ENCODE peak calls at places on chromosomes 16 and 17, in seven cellular contexts. One of them, this sample, is unnamed.

GRCh38 chr16:67551972-67552371 is 10.4 kb upstream of the CTCF start:
- DNase-seq in Caki2: no peak
- DNase-seq in C1 segment of cervical spinal cord: no peak
- DNase-seq in tibial artery: no peak
- DNase-seq in HEK293T: no peak
- DNase-seq in PC-9: no peak
- DNase-seq in AG08396: no peak
- DNase-seq in this sample: no peak

GRCh38 chr16:16154292-16154951 is 68.9 kb downstream of the ABCC6 start:
- DNase-seq in C1 segment of cervical spinal cord: no peak
- DNase-seq in Caki2: no peak
- DNase-seq in PC-9: no peak
- DNase-seq in tibial artery: no peak
- DNase-seq in AG08396: no peak
- DNase-seq in HEK293T: no peak
- DNase-seq in this sample: no peak

GRCh38 chr17:19867094-19867653 is 562 bp downstream of the ULK2 start:
- DNase-seq in tibial artery: peak
- DNase-seq in AG08396: peak
- DNase-seq in PC-9: no peak
- DNase-seq in C1 segment of cervical spinal cord: no peak
- DNase-seq in HEK293T: peak
- DNase-seq in Caki2: peak
- DNase-seq in this sample: peak

GRCh38 chr17:8832711-8833352 is 33.7 kb upstream of the MFSD6L start:
- DNase-seq in Caki2: no peak
- DNase-seq in C1 segment of cervical spinal cord: no peak
- DNase-seq in AG08396: no peak
- DNase-seq in HEK293T: peak
- DNase-seq in tibial artery: no peak
- DNase-seq in PC-9: no peak
- DNase-seq in this sample: peak

GRCh38 chr16:10950393-10950792 is 6.0 kb downstream of the CLEC16A start:
- DNase-seq in tibial artery: no peak
- DNase-seq in HEK293T: no peak
- DNase-seq in AG08396: no peak
- DNase-seq in Caki2: no peak
- DNase-seq in C1 segment of cervical spinal cord: no peak
- DNase-seq in PC-9: peak
- DNase-seq in this sample: no peak

GRCh38 chr17:18328643-18329204 is 13.6 kb downstream of the SMCR8 start:
- DNase-seq in tibial artery: no peak
- DNase-seq in PC-9: no peak
- DNase-seq in C1 segment of cervical spinal cord: no peak
- DNase-seq in HEK293T: no peak
- DNase-seq in Caki2: no peak
- DNase-seq in AG08396: no peak
- DNase-seq in this sample: no peak

GRCh38 chr16:25192096-25192495 is 24.7 kb upstream of the AQP8 start:
- DNase-seq in C1 segment of cervical spinal cord: no peak
- DNase-seq in PC-9: no peak
- DNase-seq in Caki2: no peak
- DNase-seq in HEK293T: no peak
- DNase-seq in AG08396: no peak
- DNase-seq in tibial artery: no peak
- DNase-seq in this sample: no peak

GRCh38 chr16:67666538-67667433 is at the start of the genes C16orf86 and ENKD1:
- DNase-seq in Caki2: no peak
- DNase-seq in HEK293T: peak
- DNase-seq in PC-9: peak
- DNase-seq in AG08396: peak
- DNase-seq in C1 segment of cervical spinal cord: no peak
- DNase-seq in tibial artery: peak
- DNase-seq in this sample: peak

GRCh38 chr17:6110592-6110991 is 40.4 kb downstream of the WSCD1 start:
- DNase-seq in Caki2: peak
- DNase-seq in AG08396: no peak
- DNase-seq in HEK293T: no peak
- DNase-seq in C1 segment of cervical spinal cord: no peak
- DNase-seq in tibial artery: no peak
- DNase-seq in PC-9: no peak
- DNase-seq in this sample: peak

GRCh38 chr17:50922107-50922506 is 56.0 kb upstream of the TOB1 start:
- DNase-seq in PC-9: peak
- DNase-seq in tibial artery: no peak
- DNase-seq in HEK293T: no peak
- DNase-seq in AG08396: peak
- DNase-seq in Caki2: no peak
- DNase-seq in C1 segment of cervical spinal cord: no peak
- DNase-seq in this sample: no peak

GRCh38 chr17:45240905-45241314 is 19.2 kb downstream of the FMNL1 start:
- DNase-seq in C1 segment of cervical spinal cord: no peak
- DNase-seq in Caki2: no peak
- DNase-seq in AG08396: no peak
- DNase-seq in tibial artery: no peak
- DNase-seq in PC-9: no peak
- DNase-seq in HEK293T: no peak
- DNase-seq in this sample: no peak

GRCh38 chr17:80995131-80995530 is 3.5 kb downstream of the CHMP6 start:
- DNase-seq in AG08396: no peak
- DNase-seq in C1 segment of cervical spinal cord: no peak
- DNase-seq in HEK293T: no peak
- DNase-seq in Caki2: no peak
- DNase-seq in tibial artery: no peak
- DNase-seq in PC-9: no peak
- DNase-seq in this sample: no peak

GRCh38 chr16:20611350-20611902 is 35.3 kb upstream of the ACSM2B start:
- DNase-seq in PC-9: no peak
- DNase-seq in C1 segment of cervical spinal cord: no peak
- DNase-seq in AG08396: no peak
- DNase-seq in tibial artery: peak
- DNase-seq in HEK293T: no peak
- DNase-seq in Caki2: no peak
- DNase-seq in this sample: no peak

GRCh38 chr16:28846933-28847273 is 755 bp upstream of the TUFM start:
- DNase-seq in HEK293T: no peak
- DNase-seq in PC-9: no peak
- DNase-seq in AG08396: no peak
- DNase-seq in C1 segment of cervical spinal cord: no peak
- DNase-seq in tibial artery: no peak
- DNase-seq in Caki2: no peak
- DNase-seq in this sample: no peak

GRCh38 chr16:75265911-75266701 is 14.7 kb upstream of the BCAR1 start:
- DNase-seq in C1 segment of cervical spinal cord: no peak
- DNase-seq in HEK293T: peak
- DNase-seq in tibial artery: peak
- DNase-seq in AG08396: peak
- DNase-seq in Caki2: peak
- DNase-seq in PC-9: peak
- DNase-seq in this sample: peak

GRCh38 chr16:65817066-65817465 is 549.4 kb upstream of the CDH5 start:
- DNase-seq in AG08396: no peak
- DNase-seq in C1 segment of cervical spinal cord: no peak
- DNase-seq in PC-9: no peak
- DNase-seq in Caki2: no peak
- DNase-seq in HEK293T: no peak
- DNase-seq in tibial artery: no peak
- DNase-seq in this sample: no peak

GRCh38 chr16:48501516-48502377 is 108.2 kb downstream of the N4BP1 start:
- DNase-seq in tibial artery: no peak
- DNase-seq in PC-9: no peak
- DNase-seq in C1 segment of cervical spinal cord: no peak
- DNase-seq in HEK293T: no peak
- DNase-seq in Caki2: no peak
- DNase-seq in AG08396: no peak
- DNase-seq in this sample: no peak

GRCh38 chr17:18038149-18038850 is 668 bp downstream of the ATPAF2 start:
- DNase-seq in tibial artery: no peak
- DNase-seq in AG08396: no peak
- DNase-seq in Caki2: no peak
- DNase-seq in HEK293T: no peak
- DNase-seq in PC-9: peak
- DNase-seq in C1 segment of cervical spinal cord: no peak
- DNase-seq in this sample: peak

This sample was measured in SW480.